ENCODE peak calls at places on chromosomes 3 and 15, in seven cellular contexts. One of them, this sample, is unnamed.

GRCh38 chr3:195800240-195800639 is 11.5 kb downstream of the MUC4 start:
- DNase-seq in LNCaP clone FGC: no peak
- DNase-seq in stimulated activated CD8-positive, alpha-beta memory T cell treated with anti-CD3 and anti-CD28 coated beads, Interleukin-4, amount 100 ng/mL, for 4 hours: no peak
- DNase-seq in fibroblast of mammary gland: no peak
- DNase-seq in NCI-H510A treated with DMSO at 0.1 percent for 48 hours: no peak
- DNase-seq in NCI-H2029: no peak
- DNase-seq in iPS-NIHi11: no peak
- DNase-seq in this sample: no peak

GRCh38 chr15:91660174-91660649 is 193.3 kb upstream of the SLCO3A1 start:
- DNase-seq in iPS-NIHi11: peak
- DNase-seq in stimulated activated CD8-positive, alpha-beta memory T cell treated with anti-CD3 and anti-CD28 coated beads, Interleukin-4, amount 100 ng/mL, for 4 hours: no peak
- DNase-seq in LNCaP clone FGC: no peak
- DNase-seq in NCI-H2029: no peak
- DNase-seq in fibroblast of mammary gland: no peak
- DNase-seq in NCI-H510A treated with DMSO at 0.1 percent for 48 hours: no peak
- DNase-seq in this sample: peak

GRCh38 chr3:177177670-177178295 is 19.5 kb downstream of the TBL1XR1 start:
- DNase-seq in NCI-H510A treated with DMSO at 0.1 percent for 48 hours: no peak
- DNase-seq in fibroblast of mammary gland: no peak
- DNase-seq in NCI-H2029: no peak
- DNase-seq in LNCaP clone FGC: no peak
- DNase-seq in stimulated activated CD8-positive, alpha-beta memory T cell treated with anti-CD3 and anti-CD28 coated beads, Interleukin-4, amount 100 ng/mL, for 4 hours: no peak
- DNase-seq in iPS-NIHi11: no peak
- DNase-seq in this sample: no peak

GRCh38 chr3:14517601-14518431 is 22.3 kb downstream of the GRIP2 start:
- DNase-seq in fibroblast of mammary gland: no peak
- DNase-seq in NCI-H2029: no peak
- DNase-seq in NCI-H510A treated with DMSO at 0.1 percent for 48 hours: no peak
- DNase-seq in LNCaP clone FGC: no peak
- DNase-seq in stimulated activated CD8-positive, alpha-beta memory T cell treated with anti-CD3 and anti-CD28 coated beads, Interleukin-4, amount 100 ng/mL, for 4 hours: no peak
- DNase-seq in iPS-NIHi11: no peak
- DNase-seq in this sample: no peak

GRCh38 chr15:29140475-29141172 is 129.0 kb downstream of the NSMCE3 start:
- DNase-seq in iPS-NIHi11: no peak
- DNase-seq in LNCaP clone FGC: no peak
- DNase-seq in fibroblast of mammary gland: no peak
- DNase-seq in stimulated activated CD8-positive, alpha-beta memory T cell treated with anti-CD3 and anti-CD28 coated beads, Interleukin-4, amount 100 ng/mL, for 4 hours: no peak
- DNase-seq in NCI-H510A treated with DMSO at 0.1 percent for 48 hours: no peak
- DNase-seq in NCI-H2029: no peak
- DNase-seq in this sample: peak

GRCh38 chr3:166444756-166445155 is 607.5 kb upstream of the BCHE start:
- DNase-seq in NCI-H510A treated with DMSO at 0.1 percent for 48 hours: peak
- DNase-seq in stimulated activated CD8-positive, alpha-beta memory T cell treated with anti-CD3 and anti-CD28 coated beads, Interleukin-4, amount 100 ng/mL, for 4 hours: no peak
- DNase-seq in LNCaP clone FGC: no peak
- DNase-seq in iPS-NIHi11: no peak
- DNase-seq in fibroblast of mammary gland: no peak
- DNase-seq in NCI-H2029: peak
- DNase-seq in this sample: peak

GRCh38 chr3:31488475-31489017 is 44.2 kb upstream of the STT3B start:
- DNase-seq in LNCaP clone FGC: no peak
- DNase-seq in NCI-H510A treated with DMSO at 0.1 percent for 48 hours: no peak
- DNase-seq in fibroblast of mammary gland: no peak
- DNase-seq in iPS-NIHi11: no peak
- DNase-seq in stimulated activated CD8-positive, alpha-beta memory T cell treated with anti-CD3 and anti-CD28 coated beads, Interleukin-4, amount 100 ng/mL, for 4 hours: no peak
- DNase-seq in NCI-H2029: no peak
- DNase-seq in this sample: no peak

GRCh38 chr15:71295242-71296031 is 180.2 kb downstream of the THSD4 start:
- DNase-seq in iPS-NIHi11: no peak
- DNase-seq in LNCaP clone FGC: no peak
- DNase-seq in NCI-H510A treated with DMSO at 0.1 percent for 48 hours: no peak
- DNase-seq in stimulated activated CD8-positive, alpha-beta memory T cell treated with anti-CD3 and anti-CD28 coated beads, Interleukin-4, amount 100 ng/mL, for 4 hours: no peak
- DNase-seq in NCI-H2029: no peak
- DNase-seq in fibroblast of mammary gland: peak
- DNase-seq in this sample: peak

GRCh38 chr3:9497821-9498565 is 55.6 kb downstream of the LHFPL4 start:
- DNase-seq in iPS-NIHi11: no peak
- DNase-seq in stimulated activated CD8-positive, alpha-beta memory T cell treated with anti-CD3 and anti-CD28 coated beads, Interleukin-4, amount 100 ng/mL, for 4 hours: no peak
- DNase-seq in NCI-H510A treated with DMSO at 0.1 percent for 48 hours: no peak
- DNase-seq in LNCaP clone FGC: no peak
- DNase-seq in NCI-H2029: no peak
- DNase-seq in fibroblast of mammary gland: peak
- DNase-seq in this sample: no peak

GRCh38 chr15:62625421-62626033 is 417.0 kb upstream of the TPM1 start:
- DNase-seq in stimulated activated CD8-positive, alpha-beta memory T cell treated with anti-CD3 and anti-CD28 coated beads, Interleukin-4, amount 100 ng/mL, for 4 hours: no peak
- DNase-seq in NCI-H510A treated with DMSO at 0.1 percent for 48 hours: no peak
- DNase-seq in iPS-NIHi11: no peak
- DNase-seq in LNCaP clone FGC: no peak
- DNase-seq in NCI-H2029: no peak
- DNase-seq in fibroblast of mammary gland: peak
- DNase-seq in this sample: no peak

GRCh38 chr15:69656271-69657030 is 203.8 kb downstream of the RPLP1 start:
- DNase-seq in iPS-NIHi11: no peak
- DNase-seq in NCI-H510A treated with DMSO at 0.1 percent for 48 hours: no peak
- DNase-seq in LNCaP clone FGC: peak
- DNase-seq in NCI-H2029: no peak
- DNase-seq in stimulated activated CD8-positive, alpha-beta memory T cell treated with anti-CD3 and anti-CD28 coated beads, Interleukin-4, amount 100 ng/mL, for 4 hours: no peak
- DNase-seq in fibroblast of mammary gland: peak
- DNase-seq in this sample: no peak

GRCh38 chr3:64225695-64226499 is 631 bp upstream of the PRICKLE2 start:
- DNase-seq in stimulated activated CD8-positive, alpha-beta memory T cell treated with anti-CD3 and anti-CD28 coated beads, Interleukin-4, amount 100 ng/mL, for 4 hours: no peak
- DNase-seq in LNCaP clone FGC: no peak
- DNase-seq in fibroblast of mammary gland: peak
- DNase-seq in NCI-H510A treated with DMSO at 0.1 percent for 48 hours: no peak
- DNase-seq in iPS-NIHi11: no peak
- DNase-seq in NCI-H2029: no peak
- DNase-seq in this sample: no peak

GRCh38 chr3:186193534-186194450 is 84.9 kb upstream of the ETV5 start:
- DNase-seq in NCI-H510A treated with DMSO at 0.1 percent for 48 hours: no peak
- DNase-seq in fibroblast of mammary gland: no peak
- DNase-seq in stimulated activated CD8-positive, alpha-beta memory T cell treated with anti-CD3 and anti-CD28 coated beads, Interleukin-4, amount 100 ng/mL, for 4 hours: no peak
- DNase-seq in iPS-NIHi11: peak
- DNase-seq in LNCaP clone FGC: no peak
- DNase-seq in NCI-H2029: no peak
- DNase-seq in this sample: no peak